ENCODE peak calls at places on chromosomes 4 and X, in five cellular contexts. X is right lobe of liver, O is WERI-Rb-1, F is Caco-2, L is psoas muscle. I is an unnamed sample. For H3K27me3, the result is how much of the 10 kb centered on the place peaks cover.

GRCh38 chrX:113019958-113020357 is 179.3 kb upstream of the AMOT start:
- DNase-seq in F (no peak), X (no peak), L (no peak), O (no peak), I (no peak)

GRCh38 chr4:36026348-36026747 is 218.0 kb downstream of the ARAP2 start:
- DNase-seq in F (no peak), L (no peak), X (no peak), O (no peak), I (peak)

GRCh38 chrX:41459714-41460113 is 12.6 kb downstream of the NYX start:
- DNase-seq in O (no peak), X (no peak), L (no peak), F (no peak), I (no peak)

GRCh38 chr4:106036334-106036733 is 141.1 kb downstream of the NPNT start:
- DNase-seq in F (no peak), O (no peak), X (no peak), L (no peak), I (no peak)

GRCh38 chrX:13898603-13899002 is 81.7 kb upstream of the GPM6B start:
- DNase-seq in L (no peak), F (no peak), X (no peak), O (no peak), I (no peak)

GRCh38 chr4:139962130-139962684 is 191.8 kb downstream of the MAML3 start:
- DNase-seq in F (no peak), L (no peak), X (no peak), O (no peak), I (no peak)

GRCh38 chrX:80648023-80648422 is 161.7 kb downstream of the BRWD3 start:
- DNase-seq in X (no peak), L (no peak), O (no peak), F (no peak), I (no peak)

GRCh38 chrX:37998586-37999267 is 7.6 kb upstream of the SYTL5 start:
- DNase-seq in L (no peak), X (no peak), F (no peak), O (no peak), I (no peak)

GRCh38 chr4:173192375-173193162 is 24.0 kb downstream of the GALNT7 start:
- DNase-seq in L (no peak), X (no peak), F (no peak), O (no peak), I (no peak)

DNA sequence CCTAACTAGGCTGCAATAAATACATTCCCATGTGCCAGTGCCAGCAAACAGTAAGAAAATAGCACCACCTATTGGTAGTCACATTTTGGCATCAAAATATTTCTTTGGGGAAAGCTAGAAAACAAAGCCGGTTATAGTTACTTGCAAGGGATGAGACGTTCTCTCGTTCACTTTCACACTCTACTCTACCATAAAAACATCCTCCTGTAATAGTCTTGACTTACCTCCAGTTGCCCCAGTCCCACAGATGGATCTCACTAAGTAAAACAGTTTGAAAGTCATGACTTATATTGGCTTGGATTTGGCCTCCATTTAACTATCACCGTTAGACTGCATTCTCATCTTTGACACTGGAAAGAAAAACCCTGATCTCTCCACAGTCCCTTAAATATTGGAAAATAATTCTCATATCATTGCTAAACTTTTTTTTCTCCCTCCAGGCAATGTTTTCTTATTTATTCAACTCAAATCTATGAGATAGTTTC is 9.7 kb downstream of the BMP3 start:
- DNase-seq in X (no peak), O (no peak), L (no peak), F (no peak), I (no peak)
- H3K27me3 ChIP-seq in X (under half), O (under half), L (under half), F (under half), I (under half)

GRCh38 chr4:77433102-77433733 is 172.4 kb upstream of the CXCL13 start:
- DNase-seq in O (peak), L (no peak), F (no peak), X (no peak), I (peak)

GRCh38 chr4:77432702-77433101 is 172.9 kb upstream of the CXCL13 start:
- DNase-seq in X (no peak), O (no peak), F (no peak), L (no peak), I (no peak)

GRCh38 chr4:77434299-77435092 is 171.1 kb upstream of the CXCL13 start:
- DNase-seq in X (peak), L (peak), F (no peak), O (no peak), I (no peak)

DNA sequence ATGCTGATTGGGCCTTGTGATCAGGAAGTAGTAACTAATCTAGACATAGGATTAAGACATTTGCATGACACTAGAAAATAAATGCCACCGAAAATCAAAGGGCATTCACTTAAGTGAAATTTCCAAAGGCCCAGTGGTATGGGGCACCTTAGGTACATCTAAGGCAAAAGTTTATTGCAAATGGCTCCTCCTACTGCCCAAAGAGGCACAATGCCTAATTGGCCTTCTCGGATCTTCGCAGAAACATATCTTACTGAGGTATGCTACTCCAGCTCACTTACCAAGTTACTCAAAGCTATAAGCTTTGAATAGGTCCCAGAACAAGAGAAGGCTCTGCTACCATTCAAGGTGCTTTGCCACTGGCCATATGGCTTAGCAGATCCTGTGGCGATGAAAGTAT is 174.8 kb upstream of the CXCL13 start:
- DNase-seq in X (no peak), O (no peak), F (no peak), L (no peak), I (no peak)
- TF ChIP-seq CTCF in X (no peak), O (peak), F (no peak), L (no peak), I (peak)

GRCh38 chr4:13529130-13529919 is 15.0 kb downstream of the NKX3-2 start:
- DNase-seq in F (no peak), O (no peak), L (no peak), X (no peak), I (no peak)

GRCh38 chr4:13527192-13527982 is 16.9 kb downstream of the NKX3-2 start:
- DNase-seq in O (peak), L (no peak), F (no peak), X (no peak), I (no peak)

GRCh38 chr4:13528823-13529129 is 15.5 kb downstream of the NKX3-2 start:
- DNase-seq in F (no peak), O (no peak), L (no peak), X (no peak), I (no peak)

GRCh38 chr4:13526658-13527057 is 17.6 kb downstream of the NKX3-2 start:
- DNase-seq in L (no peak), O (no peak), X (no peak), F (no peak), I (no peak)

GRCh38 chr4:13527983-13528822 is 16.1 kb downstream of the NKX3-2 start:
- DNase-seq in F (no peak), X (no peak), L (no peak), O (peak), I (no peak)
- H3K27me3 ChIP-seq in F (under half), X (under half), L (half or more), O (under half), I (half or more)

GRCh38 chr4:128379860-128380259 is 92.2 kb upstream of the PGRMC2 start:
- DNase-seq in L (peak), F (no peak), X (peak), O (peak), I (peak)
- TF ChIP-seq CTCF in L (peak), F (peak), X (peak), O (peak), I (peak)

GRCh38 chr4:1002131-1002630 is 9.0 kb upstream of the SLC26A1 start:
- DNase-seq in X (peak), F (no peak), L (peak), O (no peak), I (peak)

GRCh38 chr4:1003271-1004070 is 8.0 kb upstream of the FGFRL1 start:
- DNase-seq in F (no peak), O (no peak), L (no peak), X (no peak), I (no peak)

GRCh38 chr4:1004557-1005485 is 6.6 kb upstream of the FGFRL1 start:
- DNase-seq in O (no peak), L (no peak), F (no peak), X (no peak), I (no peak)

GRCh38 chr4:1002631-1003251 is 8.7 kb upstream of the FGFRL1 start:
- DNase-seq in O (no peak), X (no peak), F (no peak), L (no peak), I (no peak)

DNA sequence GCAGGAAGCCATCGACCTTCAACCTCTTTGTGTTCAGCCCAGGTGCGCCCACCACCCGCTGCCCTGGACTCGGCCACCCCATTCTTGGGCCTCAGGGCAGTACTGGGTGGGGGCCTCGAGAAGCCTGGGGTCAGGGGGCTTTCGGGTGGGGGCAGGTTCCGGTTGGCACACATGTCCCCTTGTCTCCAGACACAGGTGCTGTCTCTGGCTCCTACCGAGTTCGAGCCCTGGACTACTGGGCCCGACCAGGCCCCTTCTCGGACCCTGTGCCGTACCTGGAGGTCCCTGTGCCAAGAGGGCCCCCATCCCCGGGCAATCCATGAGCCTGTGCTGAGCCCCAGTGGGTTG is 7.4 kb upstream of the FGFRL1 start:
- DNase-seq in L (no peak), X (no peak), F (no peak), O (no peak), I (no peak)
- H3K27me3 ChIP-seq in L (half or more), X (under half), F (under half), O (under half), I (under half)

DNA sequence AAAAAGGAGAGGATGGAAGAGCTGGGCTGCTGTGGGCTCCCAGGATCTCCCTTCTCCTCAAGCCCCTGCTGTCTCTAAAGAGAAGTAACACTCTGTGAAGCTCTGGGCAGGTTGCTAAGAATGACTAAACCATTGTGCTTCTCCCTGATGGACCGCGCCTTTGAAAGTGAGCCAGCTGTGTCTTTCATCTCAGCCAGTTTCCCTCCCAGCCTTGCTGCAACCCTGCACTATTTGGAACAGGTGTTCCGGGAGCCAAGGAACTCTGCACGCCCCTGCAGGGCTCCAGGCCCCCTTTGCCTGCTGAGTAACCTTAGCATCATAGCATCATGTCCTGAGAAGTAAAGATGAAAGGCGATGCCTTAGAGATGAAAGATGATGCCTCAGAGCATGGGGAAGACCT is 39.7 kb downstream of the SMIM20 start:
- DNase-seq in O (no peak), X (no peak), F (no peak), L (peak), I (no peak)
- TF ChIP-seq CTCF in O (no peak), X (no peak), F (no peak), L (no peak), I (peak)

DNA sequence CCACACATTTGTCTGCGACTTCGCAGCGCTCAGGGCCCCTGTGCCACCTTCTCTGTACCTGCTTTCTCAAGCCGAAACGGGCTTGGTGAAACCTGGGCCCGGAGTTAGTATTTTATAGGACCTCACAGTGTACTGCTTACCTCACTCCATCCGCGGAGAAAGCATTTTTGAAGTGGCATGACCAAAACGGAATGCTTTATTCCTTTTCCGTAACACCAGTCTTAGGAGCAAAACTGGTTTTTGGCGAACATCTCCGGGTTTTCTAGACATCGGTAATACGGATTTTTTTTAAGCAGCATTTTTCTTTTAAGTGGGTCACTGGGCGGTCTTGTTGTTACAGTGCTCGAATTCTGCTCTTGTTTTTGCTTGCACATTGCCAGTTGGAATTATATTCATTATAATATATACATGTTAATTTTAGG is 3.6 kb downstream of the ZIC3 start:
- DNase-seq in O (no peak), X (no peak), F (no peak), L (no peak), I (no peak)
- H3K27me3 ChIP-seq in O (half or more), X (half or more), F (under half), L (half or more), I (under half)